ENCODE peak calls at places on chromosomes 5 and 9, in eight cellular contexts. F, O, G, T, X, I, S and H are unnamed samples.

GRCh38 chr5:111681414-111681790 is 75.6 kb downstream of the NREP start:
- DNase-seq in F (no peak), O (no peak), G (no peak), T (no peak), X (no peak), I (no peak), S (no peak), H (no peak)

GRCh38 chr9:77063645-77064285 is 44.3 kb downstream of the FOXB2 start:
- DNase-seq in F (no peak), O (no peak), G (no peak), T (no peak), X (peak; percentile 78), I (no peak), S (no peak), H (no peak)

GRCh38 chr5:135011355-135012032 is 22.5 kb downstream of the PITX1 start:
- DNase-seq in F (no peak), O (peak; percentile 12), G (no peak), T (no peak), X (no peak), I (no peak), S (no peak), H (no peak)

GRCh38 chr9:127567119-127567897 is 44.8 kb upstream of the STXBP1 start:
- DNase-seq in F (peak; percentile 36), O (peak; percentile 88), G (peak; percentile 77), T (no peak), X (peak; percentile 80), I (no peak), S (no peak), H (no peak)

GRCh38 chr5:3126639-3127038 is 375.2 kb upstream of the IRX2 start:
- DNase-seq in F (no peak), O (no peak), G (no peak), T (no peak), X (no peak), I (no peak), S (no peak), H (no peak)

GRCh38 chr9:128987800-128988199 is 40.3 kb downstream of the NUP188 start:
- DNase-seq in F (no peak), O (no peak), G (no peak), T (peak; percentile 41), X (peak; percentile 90), I (no peak), S (no peak), H (no peak)

GRCh38 chr5:160635678-160636077 is 214.0 kb downstream of the PTTG1 start:
- DNase-seq in F (no peak), O (no peak), G (no peak), T (no peak), X (no peak), I (no peak), S (no peak), H (no peak)

GRCh38 chr5:93925321-93925720 is 183.9 kb upstream of the POU5F2 start:
- DNase-seq in F (no peak), O (no peak), G (no peak), T (no peak), X (no peak), I (no peak), S (no peak), H (no peak)

GRCh38 chr5:9927106-9927505 is 297.0 kb upstream of the TAS2R1 start:
- DNase-seq in F (no peak), O (no peak), G (no peak), T (no peak), X (peak; percentile 60), I (no peak), S (peak; percentile 41), H (no peak)

GRCh38 chr9:4077499-4078102 is 222.3 kb downstream of the GLIS3 start:
- DNase-seq in F (peak; percentile 80), O (peak; percentile 82), G (peak; percentile 53), T (peak; percentile 29), X (peak; percentile 66), I (peak; percentile 28), S (peak; percentile 86), H (no peak)

GRCh38 chr5:152631217-152631616 is 226.1 kb upstream of the NMUR2 start:
- DNase-seq in F (no peak), O (no peak), G (no peak), T (no peak), X (no peak), I (no peak), S (no peak), H (no peak)

GRCh38 chr5:79573983-79574890 is 38.0 kb upstream of the TENT2 start:
- DNase-seq in F (no peak), O (no peak), G (no peak), T (no peak), X (no peak), I (no peak), S (no peak), H (no peak)

GRCh38 chr9:134575103-134575816 is 66.3 kb upstream of the COL5A1 start:
- DNase-seq in F (no peak), O (peak; percentile 3), G (no peak), T (no peak), X (no peak), I (no peak), S (no peak), H (no peak)

GRCh38 chr9:81649475-81649874 is 39.9 kb downstream of the TLE1 start:
- DNase-seq in F (no peak), O (no peak), G (no peak), T (no peak), X (no peak), I (no peak), S (peak; percentile 40), H (no peak)

GRCh38 chr9:83266618-83267543 is 203.9 kb upstream of the RASEF start:
- DNase-seq in F (peak; percentile 25), O (no peak), G (peak; percentile 88), T (no peak), X (peak; percentile 79), I (no peak), S (no peak), H (no peak)

GRCh38 chr9:37433754-37434435 is 11.4 kb downstream of the GRHPR start:
- DNase-seq in F (no peak), O (no peak), G (peak; percentile 32), T (no peak), X (no peak), I (no peak), S (peak; percentile 69), H (no peak)

GRCh38 chr9:22237497-22238363 is 208.9 kb upstream of the DMRTA1 start:
- DNase-seq in F (no peak), O (no peak), G (no peak), T (peak; percentile 69), X (peak; percentile 88), I (no peak), S (no peak), H (no peak)

GRCh38 chr9:3794005-3794404 is 268.2 kb upstream of the RFX3 start:
- DNase-seq in F (peak; percentile 37), O (no peak), G (peak; percentile 7), T (no peak), X (peak; percentile 43), I (no peak), S (peak; percentile 20), H (no peak)

DNA sequence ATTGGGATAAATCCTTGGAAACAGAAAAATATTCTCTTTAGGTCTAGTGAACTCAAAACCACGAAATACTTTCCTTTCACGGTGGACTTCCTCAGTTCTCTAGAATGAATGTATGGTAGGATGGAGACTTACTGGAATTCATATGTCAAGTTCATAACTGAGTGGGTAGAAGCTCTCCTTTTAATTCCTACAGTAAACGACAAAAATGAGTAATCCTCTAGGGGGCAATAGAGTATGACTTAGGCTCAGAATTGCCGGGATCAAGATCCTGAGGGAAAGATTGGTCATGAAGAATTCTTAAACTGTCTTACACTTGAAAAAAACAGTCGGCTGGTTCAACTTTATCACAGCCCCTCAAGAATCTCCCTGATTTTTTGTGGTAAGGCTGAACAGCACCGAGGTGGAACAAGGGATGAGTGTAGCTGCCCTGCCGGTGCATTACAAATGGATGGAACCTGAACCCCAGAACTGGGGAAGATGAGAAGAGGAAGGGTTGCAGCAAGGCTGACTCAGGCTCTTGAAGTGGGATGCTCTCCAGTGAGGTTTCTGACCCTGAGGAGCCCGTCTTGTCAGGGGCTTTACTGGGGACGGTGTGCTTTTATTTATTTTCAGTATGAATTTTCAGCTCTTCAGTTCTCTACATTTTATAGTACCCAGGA is 14.0 kb upstream of the LOX start:
- DNase-seq in F (no peak), O (no peak), G (peak; percentile 42), T (no peak), X (peak; percentile 72), I (no peak), S (peak; percentile 81), H (no peak)
- TF ChIP-seq CTCF in F (peak; percentile 56), O (peak; percentile 36), G (peak; percentile 54), T (peak; percentile 56), X (peak; percentile 42), I (peak; percentile 33), S (peak; percentile 72), H (no peak)

DNA sequence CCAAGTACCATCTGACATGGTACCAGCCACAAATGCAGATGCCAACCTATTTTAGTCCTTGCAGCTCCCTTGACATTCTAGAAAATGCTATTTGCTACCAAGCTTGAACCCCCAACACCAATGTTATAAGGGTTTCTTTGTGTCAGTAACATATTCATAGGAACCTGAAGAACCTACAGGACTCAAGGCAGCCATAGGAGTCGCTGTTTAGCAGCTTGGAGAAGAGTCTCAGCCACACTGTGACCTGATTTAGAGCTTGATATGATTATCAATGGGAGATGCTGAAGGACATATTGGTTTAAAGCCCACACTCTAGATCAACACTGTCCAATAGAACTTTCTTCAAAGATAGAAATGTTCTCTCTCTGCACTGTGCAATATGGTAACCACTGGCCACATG is 6.4 kb upstream of the ZFR start:
- DNase-seq in F (no peak), O (no peak), G (no peak), T (no peak), X (no peak), I (no peak), S (peak; percentile 58), H (no peak)
- TF ChIP-seq CTCF in F (no peak), O (no peak), G (peak; percentile 16), T (peak; percentile 30), X (peak; percentile 12), I (no peak), S (peak; percentile 63), H (no peak)

GRCh38 chr5:41095324-41096101 is 24.4 kb upstream of the MROH2B start:
- DNase-seq in F (no peak), O (no peak), G (no peak), T (no peak), X (no peak), I (no peak), S (no peak), H (no peak)
- TF ChIP-seq CTCF in F (no peak), O (no peak), G (no peak), T (no peak), X (no peak), I (no peak), S (no peak), H (no peak)

DNA sequence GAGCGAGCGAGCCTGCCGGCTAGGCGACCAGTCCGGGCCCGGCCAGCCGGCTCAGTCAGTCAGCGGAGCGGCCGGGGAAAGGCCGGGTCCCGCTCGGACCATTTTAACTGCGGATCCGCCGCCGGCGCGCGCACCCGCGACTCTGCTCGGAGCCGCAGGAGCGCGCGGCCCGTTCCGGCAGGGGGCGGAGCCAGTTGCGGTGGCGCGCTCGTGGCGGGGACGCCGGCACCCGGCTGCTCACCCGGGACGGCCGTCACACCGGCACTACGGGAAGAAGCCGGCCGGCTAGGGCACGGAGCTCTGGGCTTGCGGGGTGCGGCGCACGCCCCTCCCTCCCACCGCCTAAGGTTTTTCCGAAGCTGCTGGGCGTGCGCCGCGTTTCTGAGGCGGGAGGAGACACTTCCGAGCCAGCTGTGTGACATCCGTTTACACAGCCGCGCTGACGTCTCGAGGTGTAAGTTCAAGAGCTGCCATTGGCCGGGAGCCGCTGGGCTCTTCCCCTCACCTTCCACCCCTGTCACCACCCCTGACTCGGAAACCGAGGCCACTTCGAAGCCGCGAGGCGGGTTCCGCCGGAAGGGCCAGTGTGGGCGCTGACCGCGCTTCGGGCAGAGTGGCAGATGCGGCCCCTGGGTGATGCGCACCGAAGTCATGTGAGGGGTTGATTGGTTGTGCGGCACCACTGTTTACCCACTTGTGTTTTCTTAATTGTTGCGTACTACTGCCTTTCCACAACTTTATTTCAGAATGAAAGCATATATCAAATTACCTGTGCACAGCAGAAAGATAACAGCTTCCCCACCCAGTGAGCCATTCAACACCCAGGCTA is at the start of gene FBXL17:
- DNase-seq in F (peak; percentile 88), O (peak; percentile 97), G (peak; percentile 97), T (peak; percentile 84), X (peak; percentile 95), I (peak; percentile 74), S (peak; percentile 98), H (peak; percentile 95)
- TF ChIP-seq CTCF in F (no peak), O (no peak), G (no peak), T (no peak), X (no peak), I (no peak), S (no peak), H (no peak)